ENCODE peak calls at places on chromosome 2, in seven cellular contexts. N, W, U, A, P, J and Z are unnamed samples.

GRCh38 chr2:134359367-134360081 is 105.7 kb downstream of the MGAT5 start:
- DNase-seq in N (no peak), W (no peak), U (peak), A (no peak), P (no peak), J (no peak), Z (no peak)

GRCh38 chr2:168912466-168913170 is 11.5 kb downstream of the G6PC2 start:
- DNase-seq in N (peak), W (no peak), U (peak), A (no peak), P (no peak), J (peak), Z (no peak)

GRCh38 chr2:8421658-8422499 is 260.0 kb upstream of the ID2 start:
- DNase-seq in N (no peak), W (peak), U (no peak), A (no peak), P (no peak), J (no peak), Z (no peak)

GRCh38 chr2:207504513-207505171 is 25.1 kb upstream of the CREB1 start:
- DNase-seq in N (no peak), W (no peak), U (no peak), A (no peak), P (no peak), J (peak), Z (no peak)

GRCh38 chr2:96400049-96401000 is 64.8 kb downstream of the NCAPH start:
- DNase-seq in N (no peak), W (no peak), U (no peak), A (no peak), P (no peak), J (no peak), Z (no peak)

GRCh38 chr2:157032019-157032418 is 225.5 kb upstream of the GALNT5 start:
- DNase-seq in N (no peak), W (no peak), U (no peak), A (no peak), P (no peak), J (peak), Z (no peak)

GRCh38 chr2:177578454-177578853 is 185.9 kb downstream of the AGPS start:
- DNase-seq in N (no peak), W (no peak), U (no peak), A (no peak), P (no peak), J (no peak), Z (no peak)

GRCh38 chr2:162839419-162839818 is 852 bp upstream of the KCNH7 start:
- DNase-seq in N (no peak), W (no peak), U (no peak), A (no peak), P (no peak), J (no peak), Z (no peak)

GRCh38 chr2:24711881-24712280 is 81.3 kb downstream of the PTRHD1 start:
- DNase-seq in N (no peak), W (no peak), U (no peak), A (no peak), P (no peak), J (no peak), Z (no peak)